ENCODE peak calls at places on chromosomes 6 and 20, in four cellular contexts. R is substantia nigra; M is CD8-positive, alpha-beta T cell; O is astrocyte of the hippocampus. X is an unnamed sample.

GRCh38 chr20:58647162-58647813 is 3.8 kb upstream of the STX16 start:
- DNase-seq in O (no peak), M (no peak), R (no peak), X (no peak)

GRCh38 chr6:105272783-105273182 is 93.0 kb upstream of the POPDC3 start:
- DNase-seq in M (no peak), O (peak; percentile 43), R (no peak), X (peak; percentile 15)

GRCh38 chr6:159125977-159126376 is 43.2 kb upstream of the FNDC1 start:
- DNase-seq in O (no peak), R (peak; percentile 91), M (no peak), X (no peak)

GRCh38 chr6:34235605-34236422 is 859 bp upstream of the HMGA1 start:
- DNase-seq in O (peak; percentile 87), R (no peak), M (peak; percentile 80), X (peak; percentile 93)

GRCh38 chr6:159654483-159655098 is 38.5 kb downstream of the SOD2 start:
- DNase-seq in M (no peak), O (peak; percentile 67), R (no peak), X (peak; percentile 49)

GRCh38 chr6:636488-636887 is 20.4 kb downstream of the HUS1B start:
- DNase-seq in R (no peak), O (no peak), M (no peak), X (no peak)

GRCh38 chr6:6842301-6842700 is 253.8 kb downstream of the LY86 start:
- DNase-seq in O (no peak), R (no peak), M (no peak), X (no peak)

GRCh38 chr20:63594043-63594561 is 20.1 kb upstream of the HELZ2 start:
- DNase-seq in M (no peak), O (peak; percentile 14), R (no peak), X (peak; percentile 43)

GRCh38 chr20:41330343-41330720 is 10.3 kb upstream of the LPIN3 start:
- DNase-seq in M (no peak), R (no peak), O (no peak), X (peak; percentile 68)

GRCh38 chr20:57060407-57061057 is 205.9 kb downstream of the BMP7 start:
- DNase-seq in R (no peak), M (no peak), O (no peak), X (no peak)

GRCh38 chr20:24309596-24309995 is 159.8 kb upstream of the SYNDIG1 start:
- DNase-seq in O (no peak), M (no peak), R (no peak), X (no peak)

GRCh38 chr6:37653933-37654565 is 43.6 kb downstream of the MDGA1 start:
- DNase-seq in M (no peak), R (no peak), O (peak; percentile 38), X (peak; percentile 43)

GRCh38 chr20:30892704-30893345 is 364.6 kb upstream of the DEFB115 start:
- DNase-seq in R (no peak), O (no peak), M (no peak), X (no peak)

GRCh38 chr6:118932421-118932820 is 2.5 kb downstream of the MCM9 start:
- DNase-seq in O (no peak), M (no peak), R (no peak), X (no peak)

GRCh38 chr6:76264466-76264865 is 192.0 kb upstream of the IMPG1 start:
- DNase-seq in R (no peak), O (no peak), M (no peak), X (peak; percentile 20)

GRCh38 chr6:143232849-143233248 is 172.2 kb downstream of the AIG1 start:
- DNase-seq in M (no peak), O (peak; percentile 45), R (no peak), X (peak; percentile 31)

GRCh38 chr6:80022803-80023202 is 18.4 kb downstream of the TTK start:
- DNase-seq in R (no peak), M (no peak), O (peak; percentile 41), X (peak; percentile 75)

GRCh38 chr6:16872543-16873230 is 111.4 kb upstream of the ATXN1 start:
- DNase-seq in R (no peak), M (no peak), O (no peak), X (no peak)

GRCh38 chr20:14312001-14312400 is 25.4 kb downstream of the FLRT3 start:
- DNase-seq in R (no peak), M (no peak), O (no peak), X (no peak)

GRCh38 chr20:23668477-23668951 is 20.3 kb downstream of the CST4 start:
- DNase-seq in M (no peak), O (peak; percentile 68), R (peak; percentile 23), X (peak; percentile 60)

GRCh38 chr6:128979061-128979460 is 96.1 kb downstream of the LAMA2 start:
- DNase-seq in M (no peak), R (no peak), O (no peak), X (no peak)

GRCh38 chr6:33126101-33126714 is 50.4 kb downstream of the HLA-DPB1 start:
- DNase-seq in O (no peak), M (peak; percentile 47), R (peak; percentile 24), X (peak; percentile 48)

GRCh38 chr6:53259860-53260580 is 88.7 kb downstream of the ELOVL5 start:
- DNase-seq in O (no peak), R (no peak), M (no peak), X (no peak)

GRCh38 chr6:143784316-143784715 is 58.8 kb upstream of the LTV1 start:
- DNase-seq in R (no peak), O (peak; percentile 63), M (no peak), X (no peak)

GRCh38 chr20:51574248-51575033 is 31.9 kb upstream of the NFATC2 start:
- DNase-seq in R (no peak), M (no peak), O (no peak), X (no peak)

GRCh38 chr20:7744411-7744810 is 195.8 kb downstream of the HAO1 start:
- DNase-seq in O (peak; percentile 38), R (no peak), M (no peak), X (peak; percentile 59)

GRCh38 chr6:30227763-30228487 is 14.7 kb upstream of the TRIM26 start:
- DNase-seq in M (peak; percentile 29), R (no peak), O (no peak), X (no peak)

GRCh38 chr6:162385980-162386379 is 341.6 kb downstream of the PRKN start:
- DNase-seq in O (peak; percentile 23), M (no peak), R (no peak), X (no peak)

GRCh38 chr20:17617212-17617867 is 47.5 kb downstream of the DSTN start:
- DNase-seq in O (peak; percentile 61), M (peak; percentile 53), R (peak; percentile 47), X (peak; percentile 46)

GRCh38 chr20:60095456-60095855 is 137.2 kb downstream of the CDH26 start:
- DNase-seq in O (no peak), R (no peak), M (no peak), X (no peak)

GRCh38 chr6:3292431-3293197 is 33.9 kb downstream of the PSMG4 start:
- DNase-seq in R (no peak), O (no peak), M (no peak), X (no peak)